ENCODE peak calls at places on chromosomes 1 and 21, in five cellular contexts. Y is A549, G is PC-9, C is IMR-90, O is stomach. D is an unnamed sample.

GRCh38 chr1:6734579-6735397 is 33.2 kb upstream of the DNAJC11 start:
- DNase-seq in O (no peak), C (peak; percentile 11), G (no peak), Y (no peak), D (no peak)

GRCh38 chr21:45753445-45753844 is 109.9 kb downstream of the PCBP3 start:
- DNase-seq in O (no peak), Y (no peak), G (no peak), C (no peak), D (no peak)

GRCh38 chr1:170010443-170010842 is 64.1 kb downstream of the KIFAP3 start:
- DNase-seq in O (no peak), G (no peak), Y (no peak), C (peak; percentile 55), D (no peak)

GRCh38 chr1:17168480-17168878 is 36.4 kb upstream of the PADI1 start:
- DNase-seq in G (peak; percentile 75), C (peak; percentile 81), O (no peak), Y (no peak), D (peak; percentile 36)

GRCh38 chr1:235012436-235013210 is 116.0 kb downstream of the TOMM20 start:
- DNase-seq in G (peak; percentile 57), O (no peak), Y (no peak), C (no peak), D (no peak)

GRCh38 chr1:92817986-92818764 is 13.7 kb upstream of the RPL5 start:
- DNase-seq in O (no peak), C (no peak), G (peak; percentile 34), Y (peak; percentile 23), D (no peak)

GRCh38 chr1:112722601-112723510 is 7.7 kb upstream of the PPM1J start:
- DNase-seq in Y (no peak), C (peak; percentile 77), G (no peak), O (no peak), D (no peak)

GRCh38 chr1:8986814-8987190 is 39.4 kb downstream of the SLC2A7 start:
- DNase-seq in C (no peak), G (no peak), Y (no peak), O (no peak), D (no peak)

GRCh38 chr21:29406385-29406784 is 107.7 kb downstream of the BACH1 start:
- DNase-seq in O (no peak), Y (no peak), G (no peak), C (no peak), D (no peak)

GRCh38 chr1:9629445-9630201 is 21.9 kb upstream of the PIK3CD start:
- DNase-seq in Y (no peak), C (no peak), G (no peak), O (peak; percentile 46), D (no peak)

GRCh38 chr1:245184791-245185190 is 30.0 kb downstream of the KIF26B start:
- DNase-seq in G (no peak), C (no peak), O (no peak), Y (no peak), D (no peak)

GRCh38 chr1:55255901-55256300 is 40.7 kb upstream of the USP24 start:
- DNase-seq in Y (no peak), C (no peak), G (no peak), O (no peak), D (no peak)

GRCh38 chr1:61237147-61237546 is 154.8 kb downstream of the NFIA start:
- DNase-seq in O (no peak), C (no peak), G (no peak), Y (no peak), D (no peak)

GRCh38 chr1:51329443-51330325 is 678 bp downstream of the TTC39A start:
- DNase-seq in G (peak; percentile 52), O (peak; percentile 94), C (no peak), Y (no peak), D (no peak)

GRCh38 chr1:203153051-203153988 is 22.3 kb downstream of the MYBPH start:
- DNase-seq in O (no peak), G (peak; percentile 72), Y (no peak), C (no peak), D (no peak)

GRCh38 chr1:1554926-1555915 is 14.8 kb upstream of the TMEM240 start:
- DNase-seq in Y (no peak), G (no peak), O (no peak), C (peak; percentile 86), D (no peak)

GRCh38 chr1:220372451-220372850 is 100.2 kb upstream of the RAB3GAP2 start:
- DNase-seq in G (no peak), C (no peak), Y (no peak), O (no peak), D (no peak)

GRCh38 chr1:220370041-220370700 is 97.9 kb upstream of the RAB3GAP2 start:
- DNase-seq in G (peak; percentile 95), O (no peak), Y (no peak), C (peak; percentile 70), D (peak; percentile 52)

GRCh38 chr1:220368352-220369265 is 96.4 kb upstream of the RAB3GAP2 start:
- DNase-seq in Y (no peak), C (no peak), G (peak; percentile 94), O (no peak), D (no peak)

GRCh38 chr1:220369511-220369910 is 97.3 kb upstream of the RAB3GAP2 start:
- DNase-seq in G (no peak), C (no peak), Y (no peak), O (no peak), D (no peak)

GRCh38 chr1:220371324-220371723 is 99.1 kb upstream of the RAB3GAP2 start:
- DNase-seq in C (no peak), G (no peak), Y (no peak), O (no peak), D (no peak)
- TF ChIP-seq CTCF in C (no peak), G (peak; percentile 45), Y (no peak), O (no peak), D (peak; percentile 22)

GRCh38 chr21:37220433-37220980 is 46.6 kb downstream of the VPS26C start:
- DNase-seq in G (no peak), C (peak; percentile 50), O (no peak), Y (peak; percentile 15), D (no peak)
- H3K4me3 ChIP-seq in G (no peak overlapping the region), C (peak overlapping the region; percentile 59), O (peak overlapping the region; percentile 79), Y (peak overlapping the region; percentile 89), D (peak overlapping the region; percentile 57)

GRCh38 chr1:53291574-53291973 is 36.3 kb downstream of the LRP8 start:
- DNase-seq in Y (no peak), C (no peak), O (no peak), G (no peak), D (no peak)
- TF ChIP-seq CTCF in Y (no peak), C (peak; percentile 17), O (no peak), G (no peak), D (peak; percentile 22)

GRCh38 chr21:43707462-43707861 is 11.5 kb upstream of the PDXK start:
- DNase-seq in O (no peak), Y (no peak), G (no peak), C (no peak), D (no peak)

GRCh38 chr21:43716376-43717165 is 2.4 kb upstream of the PDXK start:
- DNase-seq in Y (no peak), O (no peak), C (peak; percentile 36), G (no peak), D (no peak)

GRCh38 chr21:43717166-43717853 is 1.6 kb upstream of the PDXK start:
- DNase-seq in Y (no peak), O (no peak), C (no peak), G (no peak), D (no peak)

GRCh38 chr21:43708745-43709381 is 10.1 kb upstream of the PDXK start:
- DNase-seq in G (no peak), Y (no peak), C (no peak), O (no peak), D (no peak)

GRCh38 chr21:43712268-43712942 is 6.5 kb upstream of the PDXK start:
- DNase-seq in Y (peak; percentile 77), G (peak; percentile 94), O (peak; percentile 84), C (peak; percentile 32), D (peak; percentile 92)
- H3K4me3 ChIP-seq in Y (peak overlapping the region; percentile 38), G (peak overlapping the region; percentile 72), O (no peak overlapping the region), C (no peak overlapping the region), D (peak overlapping the region; percentile 48)

DNA sequence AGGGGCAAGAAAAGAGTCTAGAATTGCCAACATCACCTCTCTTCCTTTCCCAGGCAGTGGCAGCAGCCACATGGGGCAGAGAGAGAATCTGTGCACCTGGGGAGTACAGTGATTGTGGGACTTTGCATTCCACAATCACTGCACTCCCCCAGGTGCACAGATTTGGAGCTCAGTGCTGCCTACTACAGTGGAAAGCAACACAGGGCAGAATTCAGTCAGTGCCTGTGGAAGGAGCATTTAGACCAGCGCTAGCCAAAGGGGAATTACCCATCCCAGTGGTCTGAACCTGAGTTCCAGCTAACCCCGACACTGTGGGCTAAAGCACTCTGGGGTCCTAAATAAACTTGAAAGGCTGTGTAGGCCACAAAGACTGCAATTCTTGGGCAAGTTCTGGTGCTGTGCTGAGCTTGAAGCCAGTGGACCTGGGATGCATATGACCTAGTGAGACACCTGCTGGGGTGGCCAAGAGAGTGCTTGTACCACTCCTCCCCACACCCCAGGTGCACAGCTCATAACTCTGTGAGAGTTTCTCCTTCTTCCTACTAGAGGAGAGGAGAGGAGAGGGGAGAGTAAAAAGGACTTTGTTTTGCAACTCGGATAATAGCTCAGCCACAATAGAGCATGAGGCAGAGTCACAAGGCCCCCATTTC is 50.3 kb downstream of the NUP210L start:
- DNase-seq in C (no peak), G (no peak), Y (no peak), O (no peak), D (no peak)
- TF ChIP-seq CTCF in C (no peak), G (no peak), Y (no peak), O (no peak), D (peak; percentile 2)

D was measured in epithelial cell of proximal tubule.